ENCODE peak calls at places on chromosomes 3 and 15, in four cellular contexts. X is astrocyte, Z is hepatocyte, D is thyroid gland. M is an unnamed sample. For H3K27me3 and H3K9me3, the result is how much of the 10 kb centered on the place peaks cover.

GRCh38 chr3:81291586-81291985 is 469.9 kb downstream of the GBE1 start:
- DNase-seq in X (peak), D (no peak), Z (no peak), M (no peak)

GRCh38 chr15:85562824-85563223 is 182.4 kb downstream of the AKAP13 start:
- DNase-seq in Z (no peak), D (no peak), X (no peak), M (no peak)

GRCh38 chr3:159593927-159594605 is 394.6 kb upstream of the IL12A start:
- DNase-seq in X (no peak), D (no peak), Z (no peak), M (no peak)

GRCh38 chr15:68407141-68407885 is 24.6 kb downstream of the ITGA11 start:
- DNase-seq in X (peak), D (no peak), Z (no peak), M (no peak)

GRCh38 chr3:46811615-46812236 is 51.5 kb downstream of the MYL3 start:
- DNase-seq in X (no peak), D (peak), Z (peak), M (no peak)

GRCh38 chr3:159787191-159787590 is 201.4 kb upstream of the IL12A start:
- DNase-seq in Z (peak), D (no peak), X (peak), M (peak)

GRCh38 chr3:101999177-101999778 is 150.0 kb downstream of the NFKBIZ start:
- DNase-seq in X (peak), D (no peak), Z (no peak), M (no peak)

GRCh38 chr15:66625531-66625930 is 59.7 kb upstream of the LCTL start:
- DNase-seq in X (no peak), Z (no peak), D (no peak), M (no peak)

GRCh38 chr15:41241251-41241964 is 10.3 kb downstream of the CHP1 start:
- DNase-seq in Z (peak), D (peak), X (no peak), M (no peak)

GRCh38 chr15:64600794-64601193 is 140.4 kb downstream of the ZNF609 start:
- DNase-seq in X (no peak), Z (no peak), D (no peak), M (no peak)

GRCh38 chr15:31352911-31353811 is 26.5 kb downstream of the KLF13 start:
- DNase-seq in Z (peak), X (peak), D (peak), M (peak)

GRCh38 chr3:37819591-37819990 is 42.1 kb upstream of the CTDSPL start:
- DNase-seq in D (no peak), Z (no peak), X (peak), M (no peak)

GRCh38 chr3:31472479-31473390 is 60.0 kb upstream of the STT3B start:
- DNase-seq in Z (no peak), X (peak), D (no peak), M (peak)

GRCh38 chr3:102156426-102156825 is 278.4 kb upstream of the ZPLD1 start:
- DNase-seq in D (peak), Z (peak), X (peak), M (peak)

GRCh38 chr3:188772886-188773285 is 398.9 kb upstream of the TPRG1 start:
- DNase-seq in Z (peak), X (peak), D (peak), M (peak)

GRCh38 chr15:36605626-36606263 is 26.3 kb downstream of the CDIN1 start:
- DNase-seq in D (no peak), Z (no peak), X (no peak), M (no peak)

GRCh38 chr15:65408370-65409283 is 14.1 kb downstream of the IGDCC4 start:
- DNase-seq in D (peak), Z (no peak), X (peak), M (peak)

GRCh38 chr3:22886394-22886793 is 316.7 kb upstream of the UBE2E2 start:
- DNase-seq in X (no peak), D (no peak), Z (no peak), M (no peak)

GRCh38 chr3:150216041-150216811 is 191.9 kb upstream of the TSC22D2 start:
- DNase-seq in Z (peak), D (peak), X (peak), M (peak)

GRCh38 chr3:58604031-58604430 is 26.8 kb upstream of the FAM107A start:
- DNase-seq in X (no peak), D (no peak), Z (no peak), M (no peak)

GRCh38 chr15:65032823-65033537 is 3.5 kb upstream of the MTFMT start:
- DNase-seq in D (peak), X (peak), Z (peak), M (peak)

GRCh38 chr15:77030928-77031375 is 36.0 kb downstream of the PSTPIP1 start:
- DNase-seq in X (no peak), D (no peak), Z (no peak), M (no peak)

GRCh38 chr3:64368163-64369025 is 143.1 kb upstream of the PRICKLE2 start:
- DNase-seq in X (no peak), D (no peak), Z (peak), M (no peak)

GRCh38 chr15:42392309-42393024 is 33.2 kb downstream of the CAPN3 start:
- DNase-seq in X (no peak), D (no peak), Z (peak), M (no peak)

GRCh38 chr15:80966431-80967197 is 23.0 kb downstream of the MESD start:
- DNase-seq in Z (no peak), X (no peak), D (no peak), M (no peak)

GRCh38 chr3:112671930-112672715 is 31.2 kb upstream of the CCDC80 start:
- DNase-seq in Z (peak), D (no peak), X (peak), M (peak)
- H3K4me3 ChIP-seq in Z (no peak), D (no peak), X (no peak), M (no peak)

GRCh38 chr15:60835974-60836373 is 357.0 kb upstream of the ICE2 start:
- DNase-seq in D (no peak), Z (no peak), X (peak), M (peak)
- H3K27me3 ChIP-seq in D (under half), Z (under half), X (under half), M (under half)

GRCh38 chr3:120339362-120339761 is 9.8 kb downstream of the LRRC58 start:
- DNase-seq in Z (no peak), X (no peak), D (no peak), M (no peak)
- H3K9me3 ChIP-seq in Z (under half), X (under half), D (under half), M (under half)

GRCh38 chr3:87436781-87437543 is 160.6 kb upstream of the POU1F1 start:
- DNase-seq in Z (no peak), X (peak), D (no peak), M (no peak)
- H3K4me3 ChIP-seq in Z (no peak), X (no peak), D (no peak), M (no peak)

GRCh38 chr3:126180477-126181397 is at the start of gene ALDH1L1:
- DNase-seq in Z (peak), D (peak), X (peak), M (peak)
- H3K27me3 ChIP-seq in Z (under half), D (under half), X (under half), M (under half)

DNA sequence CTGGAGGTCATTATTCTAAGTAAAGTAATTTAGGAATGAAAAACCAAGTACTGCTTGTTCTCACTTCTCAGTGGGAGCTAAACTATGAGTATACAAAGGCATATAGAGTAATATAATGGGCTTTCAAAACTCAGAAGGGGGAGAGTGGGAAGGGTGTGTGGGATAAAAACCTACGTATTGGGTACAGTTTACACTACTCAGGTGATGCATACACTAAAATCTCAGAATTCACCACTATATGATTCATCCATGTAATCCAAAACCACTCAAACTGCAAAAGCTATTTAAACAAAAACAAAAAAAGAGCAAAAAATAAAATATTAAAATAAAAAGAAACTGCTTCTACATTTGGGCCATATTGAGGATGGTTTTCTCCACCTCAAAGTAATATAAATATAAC is 623.3 kb downstream of the NSUN3 start:
- DNase-seq in Z (no peak), D (no peak), X (no peak), M (no peak)
- H3K9me3 ChIP-seq in Z (under half), D (under half), X (under half), M (under half)

DNA sequence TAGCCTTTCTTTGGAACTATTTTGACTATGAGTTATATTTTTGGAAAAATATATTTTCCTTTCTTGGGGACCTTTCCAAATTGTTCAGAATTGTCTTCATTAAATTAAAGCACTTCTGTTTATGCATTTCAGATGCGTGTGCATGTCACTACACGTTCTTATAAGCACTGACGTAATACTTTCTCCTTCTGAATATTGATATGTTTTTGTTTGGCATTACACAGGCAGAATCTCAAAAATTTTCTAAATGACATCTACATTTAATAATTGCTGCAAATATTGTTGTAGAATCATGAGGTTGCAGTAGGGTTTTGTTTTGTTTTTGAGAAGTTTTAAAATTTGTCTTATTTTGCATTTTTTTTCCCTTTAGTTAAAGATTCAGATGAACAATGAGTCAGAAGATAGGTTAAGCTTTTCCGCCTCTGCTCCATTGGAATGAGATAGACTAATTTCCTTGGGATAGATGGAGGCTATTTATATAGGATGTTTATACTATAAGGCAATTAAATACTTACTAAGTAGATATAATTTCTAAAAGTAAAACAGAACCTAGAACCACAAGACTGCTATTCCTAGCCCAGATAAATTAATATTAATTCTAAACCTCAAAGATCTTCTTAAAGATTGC is 110.8 kb downstream of the MBNL1 start:
- DNase-seq in Z (no peak), D (no peak), X (no peak), M (no peak)
- H3K4me3 ChIP-seq in Z (no peak), D (no peak), X (no peak), M (no peak)

GRCh38 chr3:11784962-11785361 is 61.7 kb downstream of the TAMM41 start:
- DNase-seq in X (no peak), D (no peak), Z (no peak), M (no peak)
- H3K27me3 ChIP-seq in X (under half), D (under half), Z (under half), M (under half)

GRCh38 chr15:50884583-50884982 is 23.9 kb upstream of the AP4E1 start:
- DNase-seq in D (no peak), X (peak), Z (no peak), M (peak)

GRCh38 chr15:50888054-50888453 is 20.4 kb upstream of the AP4E1 start:
- DNase-seq in X (peak), Z (no peak), D (no peak), M (no peak)

GRCh38 chr15:50886139-50886467 is 22.4 kb upstream of the AP4E1 start:
- DNase-seq in D (no peak), Z (no peak), X (no peak), M (no peak)

GRCh38 chr15:50889589-50889988 is 18.9 kb upstream of the AP4E1 start:
- DNase-seq in X (no peak), D (peak), Z (no peak), M (no peak)

DNA sequence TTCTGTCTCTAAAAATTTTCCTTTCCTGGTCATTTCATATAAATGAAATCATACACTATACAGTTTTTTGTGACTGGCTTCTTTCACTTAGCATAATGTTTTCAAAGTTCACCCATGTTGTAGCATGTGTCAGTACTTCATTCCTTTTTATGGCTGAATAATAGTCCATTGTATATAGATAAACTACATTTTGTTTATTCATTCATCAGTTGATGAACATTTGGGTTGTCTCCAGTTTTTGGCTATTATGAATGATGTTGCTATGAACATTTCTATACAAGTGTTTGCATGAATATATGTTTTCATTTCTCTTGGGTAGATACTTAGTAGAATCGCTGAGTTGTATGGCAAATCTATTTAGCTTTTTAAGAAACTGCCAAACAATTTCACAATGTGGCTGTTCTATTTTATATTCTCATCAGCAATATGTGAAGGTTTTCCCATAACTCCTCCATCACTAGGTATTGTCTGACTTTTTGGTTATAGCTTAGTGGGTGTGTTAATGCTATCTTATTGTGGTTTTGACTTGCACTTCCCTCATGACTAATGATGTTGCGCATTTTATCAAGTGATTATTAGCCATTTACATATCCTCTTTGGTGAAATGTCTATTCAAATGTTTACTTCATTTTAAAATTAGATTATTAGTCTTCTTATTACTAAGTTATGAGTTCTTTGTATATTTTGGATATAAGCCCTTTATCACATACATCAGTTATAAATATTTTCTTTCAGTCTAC is 21.7 kb upstream of the AP4E1 start:
- DNase-seq in D (no peak), Z (no peak), X (no peak), M (no peak)
- H3K9me3 ChIP-seq in D (under half), Z (under half), X (under half), M (under half)

M was measured in MG63.